ENCODE peak calls at places on chromosomes 4 and X, in six cellular contexts. One of them, this sample, is unnamed.

GRCh38 chr4:86359944-86360478 is at the start of gene MAPK10:
- DNase-seq in RWPE1: no peak
- DNase-seq in coronary artery: no peak
- DNase-seq in MCF 10A: no peak
- DNase-seq in A549: no peak
- DNase-seq in fibroblast of pulmonary artery: peak; percentile 94
- DNase-seq in this sample: no peak

GRCh38 chrX:11151799-11152591 is 40.9 kb downstream of the HCCS start:
- DNase-seq in A549: no peak
- DNase-seq in coronary artery: no peak
- DNase-seq in fibroblast of pulmonary artery: no peak
- DNase-seq in MCF 10A: no peak
- DNase-seq in RWPE1: no peak
- DNase-seq in this sample: no peak

GRCh38 chrX:121802881-121803412 is 755.5 kb downstream of the GLUD2 start:
- DNase-seq in MCF 10A: peak; percentile 4
- DNase-seq in A549: no peak
- DNase-seq in RWPE1: no peak
- DNase-seq in coronary artery: no peak
- DNase-seq in fibroblast of pulmonary artery: no peak
- DNase-seq in this sample: no peak

GRCh38 chr4:53583513-53583912 is 7.8 kb downstream of the LNX1 start:
- DNase-seq in coronary artery: no peak
- DNase-seq in MCF 10A: no peak
- DNase-seq in RWPE1: no peak
- DNase-seq in fibroblast of pulmonary artery: no peak
- DNase-seq in A549: no peak
- DNase-seq in this sample: no peak

GRCh38 chrX:135421932-135422809 is at the start of gene SMIM10L2A:
- DNase-seq in MCF 10A: no peak
- DNase-seq in A549: no peak
- DNase-seq in coronary artery: no peak
- DNase-seq in fibroblast of pulmonary artery: no peak
- DNase-seq in RWPE1: no peak
- DNase-seq in this sample: no peak

GRCh38 chr4:54440394-54441223 is 211.5 kb downstream of the PDGFRA start:
- DNase-seq in coronary artery: no peak
- DNase-seq in fibroblast of pulmonary artery: peak; percentile 61
- DNase-seq in MCF 10A: peak; percentile 49
- DNase-seq in A549: peak; percentile 21
- DNase-seq in RWPE1: peak; percentile 52
- DNase-seq in this sample: no peak

GRCh38 chr4:56674984-56675383 is 6.1 kb downstream of the HOPX start:
- DNase-seq in A549: no peak
- DNase-seq in fibroblast of pulmonary artery: no peak
- DNase-seq in MCF 10A: peak; percentile 87
- DNase-seq in RWPE1: no peak
- DNase-seq in coronary artery: no peak
- DNase-seq in this sample: no peak

GRCh38 chrX:154542723-154543424 is 3.8 kb downstream of the G6PD start:
- DNase-seq in fibroblast of pulmonary artery: no peak
- DNase-seq in RWPE1: no peak
- DNase-seq in A549: peak; percentile 95
- DNase-seq in MCF 10A: peak; percentile 55
- DNase-seq in coronary artery: no peak
- DNase-seq in this sample: no peak

GRCh38 chrX:134930501-134930900 is 60.3 kb upstream of the SMIM10 start:
- DNase-seq in fibroblast of pulmonary artery: no peak
- DNase-seq in MCF 10A: no peak
- DNase-seq in coronary artery: no peak
- DNase-seq in A549: no peak
- DNase-seq in RWPE1: no peak
- DNase-seq in this sample: no peak

GRCh38 chr4:38989487-38989886 is 42.7 kb downstream of the TMEM156 start:
- DNase-seq in coronary artery: no peak
- DNase-seq in A549: no peak
- DNase-seq in fibroblast of pulmonary artery: no peak
- DNase-seq in MCF 10A: peak; percentile 53
- DNase-seq in RWPE1: no peak
- DNase-seq in this sample: no peak

GRCh38 chrX:134782796-134783195 is 124.5 kb upstream of the PLAC1 start:
- DNase-seq in MCF 10A: peak; percentile 48
- DNase-seq in coronary artery: no peak
- DNase-seq in A549: peak; percentile 35
- DNase-seq in RWPE1: peak; percentile 4
- DNase-seq in fibroblast of pulmonary artery: peak; percentile 67
- DNase-seq in this sample: no peak

GRCh38 chr4:64670647-64671046 is 261.4 kb upstream of the TECRL start:
- DNase-seq in coronary artery: no peak
- DNase-seq in RWPE1: no peak
- DNase-seq in A549: no peak
- DNase-seq in MCF 10A: no peak
- DNase-seq in fibroblast of pulmonary artery: no peak
- DNase-seq in this sample: no peak

GRCh38 chr4:82569076-82569475 is 7.3 kb upstream of the TMEM150C start:
- DNase-seq in A549: no peak
- DNase-seq in MCF 10A: no peak
- DNase-seq in fibroblast of pulmonary artery: no peak
- DNase-seq in RWPE1: no peak
- DNase-seq in coronary artery: no peak
- DNase-seq in this sample: no peak

GRCh38 chr4:82569727-82570126 is 7.9 kb upstream of the TMEM150C start:
- DNase-seq in RWPE1: no peak
- DNase-seq in coronary artery: no peak
- DNase-seq in MCF 10A: no peak
- DNase-seq in A549: no peak
- DNase-seq in fibroblast of pulmonary artery: no peak
- DNase-seq in this sample: no peak

GRCh38 chr4:82561745-82562552 is at the start of gene TMEM150C:
- DNase-seq in fibroblast of pulmonary artery: peak; percentile 31
- DNase-seq in RWPE1: peak; percentile 17
- DNase-seq in coronary artery: no peak
- DNase-seq in A549: peak; percentile 48
- DNase-seq in MCF 10A: peak; percentile 27
- DNase-seq in this sample: no peak

GRCh38 chr4:82562553-82562854 is 716 bp upstream of the TMEM150C start:
- DNase-seq in coronary artery: no peak
- DNase-seq in fibroblast of pulmonary artery: no peak
- DNase-seq in RWPE1: no peak
- DNase-seq in MCF 10A: no peak
- DNase-seq in A549: no peak
- DNase-seq in this sample: no peak

GRCh38 chr4:82567444-82567843 is 5.7 kb upstream of the TMEM150C start:
- DNase-seq in coronary artery: no peak
- DNase-seq in RWPE1: no peak
- DNase-seq in A549: no peak
- DNase-seq in MCF 10A: no peak
- DNase-seq in fibroblast of pulmonary artery: no peak
- DNase-seq in this sample: no peak
- TF ChIP-seq CTCF in coronary artery: no peak
- TF ChIP-seq CTCF in RWPE1: no peak
- TF ChIP-seq CTCF in A549: no peak
- TF ChIP-seq CTCF in MCF 10A: no peak
- TF ChIP-seq CTCF in fibroblast of pulmonary artery: no peak
- TF ChIP-seq CTCF in this sample: no peak

GRCh38 chr4:138063581-138063980 is 178.6 kb downstream of the SLC7A11 start:
- DNase-seq in A549: no peak
- DNase-seq in fibroblast of pulmonary artery: no peak
- DNase-seq in MCF 10A: no peak
- DNase-seq in RWPE1: no peak
- DNase-seq in coronary artery: no peak
- DNase-seq in this sample: no peak
- TF ChIP-seq CTCF in A549: no peak
- TF ChIP-seq CTCF in fibroblast of pulmonary artery: no peak
- TF ChIP-seq CTCF in MCF 10A: no peak
- TF ChIP-seq CTCF in RWPE1: no peak
- TF ChIP-seq CTCF in coronary artery: no peak
- TF ChIP-seq CTCF in this sample: no peak

GRCh38 chrX:108068121-108068520 is 23.2 kb downstream of the PSMD10 start:
- DNase-seq in coronary artery: no peak
- DNase-seq in fibroblast of pulmonary artery: no peak
- DNase-seq in MCF 10A: no peak
- DNase-seq in RWPE1: no peak
- DNase-seq in A549: no peak
- DNase-seq in this sample: no peak
- TF ChIP-seq CTCF in coronary artery: no peak
- TF ChIP-seq CTCF in fibroblast of pulmonary artery: no peak
- TF ChIP-seq CTCF in MCF 10A: no peak
- TF ChIP-seq CTCF in RWPE1: no peak
- TF ChIP-seq CTCF in A549: no peak
- TF ChIP-seq CTCF in this sample: no peak

GRCh38 chr4:114136067-114136466 is 156.6 kb upstream of the ARSJ start:
- DNase-seq in A549: no peak
- DNase-seq in coronary artery: no peak
- DNase-seq in RWPE1: no peak
- DNase-seq in fibroblast of pulmonary artery: peak; percentile 17
- DNase-seq in MCF 10A: no peak
- DNase-seq in this sample: no peak

GRCh38 chr4:114137984-114138383 is 158.5 kb upstream of the ARSJ start:
- DNase-seq in fibroblast of pulmonary artery: no peak
- DNase-seq in MCF 10A: no peak
- DNase-seq in coronary artery: no peak
- DNase-seq in A549: no peak
- DNase-seq in RWPE1: no peak
- DNase-seq in this sample: no peak

GRCh38 chr4:114132199-114132598 is 152.8 kb upstream of the ARSJ start:
- DNase-seq in RWPE1: no peak
- DNase-seq in MCF 10A: no peak
- DNase-seq in A549: no peak
- DNase-seq in coronary artery: no peak
- DNase-seq in fibroblast of pulmonary artery: no peak
- DNase-seq in this sample: no peak

GRCh38 chr4:114132830-114133229 is 153.4 kb upstream of the ARSJ start:
- DNase-seq in MCF 10A: no peak
- DNase-seq in fibroblast of pulmonary artery: peak; percentile 14
- DNase-seq in RWPE1: no peak
- DNase-seq in coronary artery: no peak
- DNase-seq in A549: peak; percentile 33
- DNase-seq in this sample: no peak
- TF ChIP-seq CTCF in MCF 10A: no peak
- TF ChIP-seq CTCF in fibroblast of pulmonary artery: peak; percentile 41
- TF ChIP-seq CTCF in RWPE1: no peak
- TF ChIP-seq CTCF in coronary artery: no peak
- TF ChIP-seq CTCF in A549: no peak
- TF ChIP-seq CTCF in this sample: peak; percentile 35

This sample was measured in osteocyte.